ENCODE peak calls at places on chromosomes 3 and 15, in ten cellular contexts. One of them, this sample, is unnamed. For H3K36me3, H3K4me1 and H3K9me3, the result is how much of the 10 kb centered on the place peaks cover.

GRCh38 chr3:158106773-158107461 is 697 bp upstream of the SHOX2 start:
- DNase-seq in CD4-positive, alpha-beta memory T cell: no peak
- DNase-seq in uterus: peak
- DNase-seq in right atrium auricular region: no peak
- DNase-seq in HepG2: no peak
- DNase-seq in Peyer's patch: no peak
- DNase-seq in ovary: no peak
- DNase-seq in endothelial cell of umbilical vein: peak
- DNase-seq in stomach: no peak
- DNase-seq in iPS DF 6.9: no peak
- DNase-seq in this sample: no peak

GRCh38 chr3:41328916-41329315 is 129.6 kb downstream of the CTNNB1 start:
- DNase-seq in CD4-positive, alpha-beta memory T cell: no peak
- DNase-seq in uterus: no peak
- DNase-seq in right atrium auricular region: no peak
- DNase-seq in HepG2: no peak
- DNase-seq in Peyer's patch: no peak
- DNase-seq in ovary: no peak
- DNase-seq in endothelial cell of umbilical vein: no peak
- DNase-seq in stomach: no peak
- DNase-seq in iPS DF 6.9: no peak
- DNase-seq in this sample: no peak

GRCh38 chr3:169657351-169658124 is 6.0 kb downstream of the MECOM start:
- DNase-seq in CD4-positive, alpha-beta memory T cell: no peak
- DNase-seq in uterus: no peak
- DNase-seq in right atrium auricular region: no peak
- DNase-seq in HepG2: peak
- DNase-seq in Peyer's patch: no peak
- DNase-seq in ovary: no peak
- DNase-seq in endothelial cell of umbilical vein: peak
- DNase-seq in stomach: peak
- DNase-seq in iPS DF 6.9: no peak
- DNase-seq in this sample: no peak

GRCh38 chr15:28942046-28942445 is 56.3 kb downstream of the APBA2 start:
- DNase-seq in CD4-positive, alpha-beta memory T cell: peak
- DNase-seq in uterus: no peak
- DNase-seq in right atrium auricular region: no peak
- DNase-seq in HepG2: no peak
- DNase-seq in Peyer's patch: peak
- DNase-seq in ovary: no peak
- DNase-seq in endothelial cell of umbilical vein: no peak
- DNase-seq in stomach: peak
- DNase-seq in iPS DF 6.9: no peak
- DNase-seq in this sample: no peak

GRCh38 chr3:126537116-126537729 is 13.3 kb downstream of the CHST13 start:
- DNase-seq in CD4-positive, alpha-beta memory T cell: no peak
- DNase-seq in uterus: no peak
- DNase-seq in right atrium auricular region: no peak
- DNase-seq in HepG2: no peak
- DNase-seq in Peyer's patch: no peak
- DNase-seq in ovary: no peak
- DNase-seq in endothelial cell of umbilical vein: no peak
- DNase-seq in stomach: no peak
- DNase-seq in iPS DF 6.9: no peak
- DNase-seq in this sample: no peak

GRCh38 chr15:94002026-94002425 is 229.3 kb upstream of the MCTP2 start:
- DNase-seq in CD4-positive, alpha-beta memory T cell: no peak
- DNase-seq in uterus: no peak
- DNase-seq in right atrium auricular region: no peak
- DNase-seq in HepG2: no peak
- DNase-seq in Peyer's patch: no peak
- DNase-seq in ovary: no peak
- DNase-seq in endothelial cell of umbilical vein: no peak
- DNase-seq in stomach: no peak
- DNase-seq in iPS DF 6.9: no peak
- DNase-seq in this sample: no peak

GRCh38 chr3:125050486-125051172 is 5.2 kb downstream of the HEG1 start:
- DNase-seq in CD4-positive, alpha-beta memory T cell: no peak
- DNase-seq in uterus: no peak
- DNase-seq in right atrium auricular region: no peak
- DNase-seq in HepG2: no peak
- DNase-seq in Peyer's patch: no peak
- DNase-seq in ovary: no peak
- DNase-seq in endothelial cell of umbilical vein: no peak
- DNase-seq in stomach: no peak
- DNase-seq in iPS DF 6.9: no peak
- DNase-seq in this sample: no peak

GRCh38 chr3:139292192-139292591 is 51.6 kb upstream of the MRPS22 start:
- DNase-seq in CD4-positive, alpha-beta memory T cell: no peak
- DNase-seq in uterus: no peak
- DNase-seq in right atrium auricular region: no peak
- DNase-seq in HepG2: no peak
- DNase-seq in Peyer's patch: no peak
- DNase-seq in ovary: no peak
- DNase-seq in endothelial cell of umbilical vein: no peak
- DNase-seq in stomach: no peak
- DNase-seq in iPS DF 6.9: no peak
- DNase-seq in this sample: no peak

GRCh38 chr3:1346386-1346785 is 253.6 kb downstream of the CNTN6 start:
- DNase-seq in CD4-positive, alpha-beta memory T cell: no peak
- DNase-seq in uterus: no peak
- DNase-seq in right atrium auricular region: no peak
- DNase-seq in HepG2: no peak
- DNase-seq in Peyer's patch: no peak
- DNase-seq in ovary: no peak
- DNase-seq in endothelial cell of umbilical vein: no peak
- DNase-seq in stomach: no peak
- DNase-seq in iPS DF 6.9: no peak
- DNase-seq in this sample: no peak

GRCh38 chr15:100918690-100919480 is at the start of gene LRRK1:
- DNase-seq in CD4-positive, alpha-beta memory T cell: no peak
- DNase-seq in uterus: peak
- DNase-seq in right atrium auricular region: no peak
- DNase-seq in HepG2: no peak
- DNase-seq in Peyer's patch: peak
- DNase-seq in ovary: peak
- DNase-seq in endothelial cell of umbilical vein: peak
- DNase-seq in stomach: no peak
- DNase-seq in iPS DF 6.9: no peak
- DNase-seq in this sample: peak

GRCh38 chr15:85976986-85977385 is 102.7 kb upstream of the AGBL1 start:
- DNase-seq in CD4-positive, alpha-beta memory T cell: no peak
- DNase-seq in uterus: no peak
- DNase-seq in right atrium auricular region: no peak
- DNase-seq in HepG2: no peak
- DNase-seq in Peyer's patch: no peak
- DNase-seq in ovary: no peak
- DNase-seq in endothelial cell of umbilical vein: no peak
- DNase-seq in stomach: no peak
- DNase-seq in iPS DF 6.9: no peak
- DNase-seq in this sample: no peak

GRCh38 chr3:76021376-76021775 is 236.0 kb upstream of the ZNF717 start:
- DNase-seq in CD4-positive, alpha-beta memory T cell: no peak
- DNase-seq in uterus: no peak
- DNase-seq in right atrium auricular region: no peak
- DNase-seq in HepG2: no peak
- DNase-seq in Peyer's patch: no peak
- DNase-seq in ovary: no peak
- DNase-seq in endothelial cell of umbilical vein: no peak
- DNase-seq in stomach: no peak
- DNase-seq in iPS DF 6.9: no peak
- DNase-seq in this sample: no peak

DNA sequence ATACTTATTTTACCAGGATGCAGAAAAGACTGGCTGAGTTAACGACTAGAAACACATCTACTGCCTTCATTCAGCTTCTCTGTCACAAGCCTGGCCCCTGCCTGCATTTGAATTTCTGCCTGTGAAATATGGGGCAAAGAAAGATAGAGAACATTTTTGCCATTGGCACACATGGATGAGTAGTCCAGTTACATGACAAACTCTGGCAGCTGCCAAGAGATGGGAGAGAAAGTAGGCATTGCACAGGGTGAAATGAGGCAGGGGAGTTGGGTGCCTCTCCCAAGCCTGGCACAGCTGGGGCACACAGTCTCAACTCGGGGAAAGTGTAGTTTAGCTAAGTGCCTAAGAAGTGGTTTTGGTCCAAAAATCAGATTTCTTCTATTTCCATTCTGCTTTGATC is 24.0 kb downstream of the ANXA2 start:
- DNase-seq in CD4-positive, alpha-beta memory T cell: no peak
- DNase-seq in uterus: no peak
- DNase-seq in right atrium auricular region: no peak
- DNase-seq in HepG2: no peak
- DNase-seq in Peyer's patch: no peak
- DNase-seq in ovary: no peak
- DNase-seq in endothelial cell of umbilical vein: no peak
- DNase-seq in stomach: no peak
- DNase-seq in iPS DF 6.9: no peak
- DNase-seq in this sample: no peak
- H3K36me3 ChIP-seq in CD4-positive, alpha-beta memory T cell: under half
- H3K36me3 ChIP-seq in uterus: under half
- H3K36me3 ChIP-seq in right atrium auricular region: under half
- H3K36me3 ChIP-seq in HepG2: under half
- H3K36me3 ChIP-seq in Peyer's patch: under half
- H3K36me3 ChIP-seq in ovary: under half
- H3K36me3 ChIP-seq in endothelial cell of umbilical vein: under half
- H3K36me3 ChIP-seq in stomach: under half
- H3K36me3 ChIP-seq in iPS DF 6.9: under half
- H3K36me3 ChIP-seq in this sample: under half

DNA sequence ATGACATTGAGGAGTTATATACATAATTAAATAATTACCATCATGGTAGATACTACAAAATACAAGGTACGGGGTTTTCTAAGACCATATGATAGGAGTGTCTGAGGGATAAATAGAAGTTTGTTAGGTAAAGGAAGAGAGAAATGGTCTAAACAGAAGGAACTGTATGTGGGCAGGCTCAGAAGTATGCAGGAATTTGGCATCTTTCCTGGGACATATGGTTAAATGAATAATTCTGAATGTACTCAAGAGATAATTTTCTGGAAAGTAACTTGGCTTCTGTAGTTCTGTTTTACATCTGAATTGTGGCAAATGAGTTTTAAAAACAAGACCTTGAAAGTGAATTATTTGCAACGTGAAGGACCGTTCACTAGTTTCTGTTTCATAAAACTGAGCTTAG is 17.5 kb downstream of the LMCD1 start:
- DNase-seq in CD4-positive, alpha-beta memory T cell: no peak
- DNase-seq in uterus: no peak
- DNase-seq in right atrium auricular region: no peak
- DNase-seq in HepG2: no peak
- DNase-seq in Peyer's patch: no peak
- DNase-seq in ovary: no peak
- DNase-seq in endothelial cell of umbilical vein: no peak
- DNase-seq in stomach: no peak
- DNase-seq in iPS DF 6.9: no peak
- DNase-seq in this sample: no peak
- H3K4me1 ChIP-seq in CD4-positive, alpha-beta memory T cell: under half
- H3K4me1 ChIP-seq in uterus: under half
- H3K4me1 ChIP-seq in right atrium auricular region: under half
- H3K4me1 ChIP-seq in HepG2: under half
- H3K4me1 ChIP-seq in Peyer's patch: under half
- H3K4me1 ChIP-seq in ovary: under half
- H3K4me1 ChIP-seq in endothelial cell of umbilical vein: under half
- H3K4me1 ChIP-seq in stomach: under half
- H3K4me1 ChIP-seq in iPS DF 6.9: under half
- H3K4me1 ChIP-seq in this sample: under half

GRCh38 chr3:31653464-31653863 is 120.7 kb downstream of the STT3B start:
- DNase-seq in CD4-positive, alpha-beta memory T cell: no peak
- DNase-seq in uterus: no peak
- DNase-seq in right atrium auricular region: no peak
- DNase-seq in HepG2: peak
- DNase-seq in Peyer's patch: no peak
- DNase-seq in ovary: no peak
- DNase-seq in endothelial cell of umbilical vein: no peak
- DNase-seq in stomach: no peak
- DNase-seq in iPS DF 6.9: no peak
- DNase-seq in this sample: no peak
- H3K9me3 ChIP-seq in CD4-positive, alpha-beta memory T cell: under half
- H3K9me3 ChIP-seq in uterus: under half
- H3K9me3 ChIP-seq in right atrium auricular region: half or more
- H3K9me3 ChIP-seq in HepG2: under half
- H3K9me3 ChIP-seq in Peyer's patch: under half
- H3K9me3 ChIP-seq in ovary: under half
- H3K9me3 ChIP-seq in endothelial cell of umbilical vein: under half
- H3K9me3 ChIP-seq in stomach: half or more
- H3K9me3 ChIP-seq in iPS DF 6.9: under half
- H3K9me3 ChIP-seq in this sample: under half

GRCh38 chr3:184174646-184175492 is at the start of gene AP2M1:
- DNase-seq in CD4-positive, alpha-beta memory T cell: peak
- DNase-seq in uterus: peak
- DNase-seq in right atrium auricular region: peak
- DNase-seq in HepG2: peak
- DNase-seq in Peyer's patch: peak
- DNase-seq in ovary: peak
- DNase-seq in endothelial cell of umbilical vein: peak
- DNase-seq in stomach: peak
- DNase-seq in iPS DF 6.9: peak
- DNase-seq in this sample: peak

GRCh38 chr3:184171562-184171961 is 3.1 kb upstream of the AP2M1 start:
- DNase-seq in CD4-positive, alpha-beta memory T cell: no peak
- DNase-seq in uterus: no peak
- DNase-seq in right atrium auricular region: no peak
- DNase-seq in HepG2: no peak
- DNase-seq in Peyer's patch: no peak
- DNase-seq in ovary: no peak
- DNase-seq in endothelial cell of umbilical vein: no peak
- DNase-seq in stomach: no peak
- DNase-seq in iPS DF 6.9: no peak
- DNase-seq in this sample: no peak

GRCh38 chr3:184174278-184174645 is 393 bp upstream of the AP2M1 start:
- DNase-seq in CD4-positive, alpha-beta memory T cell: no peak
- DNase-seq in uterus: no peak
- DNase-seq in right atrium auricular region: no peak
- DNase-seq in HepG2: no peak
- DNase-seq in Peyer's patch: no peak
- DNase-seq in ovary: no peak
- DNase-seq in endothelial cell of umbilical vein: no peak
- DNase-seq in stomach: no peak
- DNase-seq in iPS DF 6.9: no peak
- DNase-seq in this sample: no peak

GRCh38 chr3:184172681-184173373 is 1.8 kb upstream of the AP2M1 start:
- DNase-seq in CD4-positive, alpha-beta memory T cell: no peak
- DNase-seq in uterus: no peak
- DNase-seq in right atrium auricular region: no peak
- DNase-seq in HepG2: no peak
- DNase-seq in Peyer's patch: no peak
- DNase-seq in ovary: no peak
- DNase-seq in endothelial cell of umbilical vein: peak
- DNase-seq in stomach: no peak
- DNase-seq in iPS DF 6.9: no peak
- DNase-seq in this sample: no peak

DNA sequence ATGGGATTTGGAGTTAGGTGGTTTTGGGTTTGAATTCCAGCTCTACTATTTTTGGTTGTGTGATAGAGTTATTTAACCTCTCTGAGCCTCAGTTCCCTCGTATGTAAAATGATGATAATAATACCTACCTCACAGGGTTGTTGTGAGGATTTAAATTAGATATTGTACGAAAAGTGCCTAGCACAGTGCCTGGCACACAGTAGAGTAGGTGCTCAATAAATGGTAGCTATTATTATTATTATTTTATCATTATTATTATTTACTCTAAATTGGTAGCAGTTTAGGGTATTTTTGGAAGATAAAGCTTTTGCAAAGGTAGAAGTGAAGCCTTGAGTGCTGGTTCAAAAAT is 1.3 kb upstream of the AP2M1 start:
- DNase-seq in CD4-positive, alpha-beta memory T cell: no peak
- DNase-seq in uterus: no peak
- DNase-seq in right atrium auricular region: no peak
- DNase-seq in HepG2: no peak
- DNase-seq in Peyer's patch: no peak
- DNase-seq in ovary: no peak
- DNase-seq in endothelial cell of umbilical vein: no peak
- DNase-seq in stomach: no peak
- DNase-seq in iPS DF 6.9: no peak
- DNase-seq in this sample: no peak
- H3K36me3 ChIP-seq in CD4-positive, alpha-beta memory T cell: under half
- H3K36me3 ChIP-seq in uterus: under half
- H3K36me3 ChIP-seq in right atrium auricular region: under half
- H3K36me3 ChIP-seq in HepG2: under half
- H3K36me3 ChIP-seq in Peyer's patch: under half
- H3K36me3 ChIP-seq in ovary: under half
- H3K36me3 ChIP-seq in endothelial cell of umbilical vein: under half
- H3K36me3 ChIP-seq in stomach: under half
- H3K36me3 ChIP-seq in iPS DF 6.9: under half
- H3K36me3 ChIP-seq in this sample: under half